ENCODE peak calls at places on chromosomes 2 and 18, in four cellular contexts. D, Q, F and L are unnamed samples.

GRCh38 chr2:62207480-62207879 is 11.6 kb downstream of the B3GNT2 start:
- DNase-seq in D (no peak), Q (no peak), F (no peak), L (no peak)

GRCh38 chr2:240881913-240882312 is 13.3 kb downstream of the AGXT start:
- DNase-seq in D (no peak), Q (no peak), F (no peak), L (no peak)

GRCh38 chr2:182077451-182078142 is 91.9 kb downstream of the PPP1R1C start:
- DNase-seq in D (peak; percentile 50), Q (peak; percentile 64), F (no peak), L (peak; percentile 52)

GRCh38 chr2:12046641-12047040 is 300.2 kb downstream of the LPIN1 start:
- DNase-seq in D (no peak), Q (no peak), F (no peak), L (no peak)

GRCh38 chr18:78873916-78874505 is 105.6 kb upstream of the SALL3 start:
- DNase-seq in D (no peak), Q (no peak), F (peak; percentile 55), L (no peak)

GRCh38 chr2:216559625-216560156 is 61.0 kb downstream of the RPL37A start:
- DNase-seq in D (no peak), Q (no peak), F (no peak), L (no peak)

GRCh38 chr2:236179653-236180500 is 11.7 kb upstream of the GBX2 start:
- DNase-seq in D (no peak), Q (no peak), F (no peak), L (no peak)

GRCh38 chr2:108200569-108200968 is 39.2 kb upstream of the SULT1C3 start:
- DNase-seq in D (no peak), Q (no peak), F (no peak), L (no peak)

GRCh38 chr2:180203972-180204371 is 196.9 kb upstream of the CWC22 start:
- DNase-seq in D (no peak), Q (no peak), F (no peak), L (no peak)

GRCh38 chr2:221156335-221156734 is 415.8 kb downstream of the EPHA4 start:
- DNase-seq in D (no peak), Q (peak; percentile 18), F (no peak), L (no peak)

GRCh38 chr2:227370791-227371312 is 8.3 kb downstream of the TM4SF20 start:
- DNase-seq in D (no peak), Q (no peak), F (no peak), L (peak; percentile 37)

GRCh38 chr18:10169064-10169562 is 255.3 kb downstream of the VAPA start:
- DNase-seq in D (peak; percentile 17), Q (no peak), F (peak; percentile 72), L (no peak)

DNA sequence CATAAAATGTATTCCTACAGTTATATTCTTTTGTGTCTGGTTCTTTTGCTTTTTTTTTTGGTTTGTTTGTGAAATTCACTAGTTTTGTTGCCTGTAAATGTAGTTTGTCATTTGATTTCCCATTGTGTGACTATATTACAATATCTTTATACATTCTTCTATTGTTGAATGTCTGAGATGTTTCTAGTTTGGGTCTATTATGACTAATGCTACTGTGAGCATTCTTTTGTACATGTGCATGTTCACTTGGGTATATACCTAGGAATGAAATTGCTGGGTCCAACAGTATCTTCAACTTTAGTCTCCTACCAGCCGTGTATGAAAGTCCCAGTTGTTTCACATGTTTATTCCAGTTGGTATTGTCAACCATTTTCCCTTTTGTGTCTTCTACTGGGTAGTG is 112.7 kb upstream of the RBMS1 start:
- DNase-seq in D (no peak), Q (no peak), F (no peak), L (no peak)
- H3K4me1 ChIP-seq in D (no peaks in the 10 kb centered on the region), Q (no peaks in the 10 kb centered on the region), F (peaks cover 5% of the 10 kb centered on the region), L (peaks cover 6% of the 10 kb centered on the region)

GRCh38 chr2:26300234-26300641 is 45.7 kb upstream of the SELENOI start:
- DNase-seq in D (peak; percentile 73), Q (no peak), F (no peak), L (no peak)
- H3K4me3 ChIP-seq in D (peak overlapping the region; percentile 38), Q (no peak overlapping the region), F (peak overlapping the region; percentile 60), L (no peak overlapping the region)

DNA sequence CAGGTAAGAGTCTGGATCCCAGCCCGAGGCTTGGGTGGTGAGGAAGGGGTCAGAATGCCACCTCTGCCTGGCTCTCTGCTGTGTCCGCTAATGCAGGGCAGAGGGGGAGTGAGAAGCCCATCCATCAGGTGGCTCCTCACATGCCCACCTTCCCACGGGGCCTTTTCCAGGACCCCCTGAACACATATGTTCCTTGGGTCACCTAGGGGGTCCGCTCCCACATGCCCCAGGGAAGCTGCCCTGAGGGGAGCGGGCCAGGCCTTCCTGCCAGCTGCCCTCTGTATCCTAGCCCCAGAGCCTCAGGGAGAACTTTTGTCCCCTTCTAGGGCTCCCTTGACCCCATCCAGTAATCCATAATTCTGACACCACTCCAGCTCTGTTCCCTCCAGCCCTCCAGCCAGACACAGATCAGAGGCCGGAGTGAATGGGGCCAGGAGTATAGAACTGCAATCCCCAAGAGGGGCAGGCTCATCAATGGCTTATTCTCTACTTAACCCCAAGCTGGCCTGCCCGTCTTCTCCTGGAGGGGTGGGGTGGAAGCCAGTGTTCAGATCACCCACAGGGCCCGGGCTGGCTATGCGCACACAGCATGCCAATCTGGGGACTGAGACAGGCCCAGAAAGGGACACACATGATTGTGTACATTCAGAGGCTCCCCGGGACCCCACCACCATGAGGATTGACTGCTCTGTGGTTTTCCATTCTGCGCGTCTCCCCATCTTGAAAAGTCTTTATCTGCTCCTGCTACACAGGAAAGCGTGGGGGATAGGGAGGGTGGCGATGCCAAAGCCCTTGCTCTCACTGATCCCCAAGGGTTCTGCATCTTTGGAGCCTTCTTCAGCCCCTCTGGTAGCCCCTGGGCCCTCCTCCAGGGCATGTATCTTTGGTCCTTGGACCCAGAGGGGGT is 1.1 kb downstream of the EMILIN1 start:
- DNase-seq in D (no peak), Q (no peak), F (no peak), L (no peak)
- H3K4me1 ChIP-seq in D (peaks cover 7% of the 10 kb centered on the region), Q (peaks cover 58% of the 10 kb centered on the region), F (peaks cover 47% of the 10 kb centered on the region), L (peaks cover 24% of the 10 kb centered on the region)

GRCh38 chr2:224142397-224143312 is 103.6 kb upstream of the SERPINE2 start:
- DNase-seq in D (no peak), Q (no peak), F (no peak), L (no peak)
- H3K4me3 ChIP-seq in D (no peak overlapping the region), Q (no peak overlapping the region), F (no peak overlapping the region), L (no peak overlapping the region)

GRCh38 chr2:66472225-66472843 is 37.4 kb downstream of the MEIS1 start:
- DNase-seq in D (no peak), Q (no peak), F (no peak), L (no peak)
- H3K4me1 ChIP-seq in D (no peaks in the 10 kb centered on the region), Q (peaks cover 19% of the 10 kb centered on the region), F (peaks cover 29% of the 10 kb centered on the region), L (peaks cover 8% of the 10 kb centered on the region)

GRCh38 chr2:161417428-161418274 is 1.6 kb downstream of the TBR1 start:
- DNase-seq in D (no peak), Q (no peak), F (no peak), L (no peak)
- H3K4me3 ChIP-seq in D (no peak overlapping the region), Q (no peak overlapping the region), F (no peak overlapping the region), L (no peak overlapping the region)

DNA sequence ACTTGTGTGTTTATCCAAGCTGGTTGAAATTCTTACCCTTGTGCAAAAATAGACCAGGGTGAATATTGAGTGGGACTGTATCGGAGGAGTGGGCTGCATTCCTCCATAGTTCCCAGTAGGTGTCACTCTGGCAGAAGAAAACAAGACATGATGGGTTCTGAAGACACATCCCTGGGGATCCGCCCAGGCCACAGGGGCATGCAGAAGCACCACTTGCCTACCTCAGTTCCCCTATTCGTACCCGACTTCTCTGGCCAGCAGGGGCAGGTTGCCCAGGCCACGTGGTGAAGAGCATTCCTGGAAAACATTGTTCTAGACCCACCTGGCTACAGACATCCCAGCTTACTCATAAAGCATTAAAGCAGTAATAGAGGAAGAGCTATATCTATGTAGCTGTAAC is 168.2 kb downstream of the FAM210A start:
- DNase-seq in D (no peak), Q (peak; percentile 84), F (no peak), L (no peak)
- H3K4me1 ChIP-seq in D (no peaks in the 10 kb centered on the region), Q (peaks cover 21% of the 10 kb centered on the region), F (peaks cover 22% of the 10 kb centered on the region), L (peaks cover 11% of the 10 kb centered on the region)

DNA sequence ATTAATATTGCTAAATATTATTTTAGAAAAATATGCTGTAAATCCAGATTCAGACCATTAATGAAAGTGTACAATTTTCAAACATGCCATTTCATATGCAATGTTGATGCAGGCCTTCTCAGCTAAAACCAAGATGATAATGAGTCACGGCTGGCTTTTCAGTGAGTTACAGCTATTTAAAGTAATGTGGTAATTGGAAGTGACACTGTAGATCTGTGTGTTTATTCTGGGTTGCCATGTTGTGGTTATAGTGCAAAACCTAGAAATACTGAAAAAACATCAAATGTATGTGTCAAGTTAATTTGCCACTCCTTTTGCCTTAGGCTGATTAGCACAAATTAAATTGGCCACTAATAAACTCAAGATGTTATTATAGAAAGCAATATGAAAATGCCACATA is 506.6 kb downstream of the ERBB4 start:
- DNase-seq in D (no peak), Q (no peak), F (no peak), L (no peak)
- H3K4me3 ChIP-seq in D (no peak overlapping the region), Q (no peak overlapping the region), F (no peak overlapping the region), L (no peak overlapping the region)